ENCODE peak calls at places on chromosomes 13 and 19, in eight cellular contexts. F is WTC11; O is tibial artery; S is aorta; Z is stimulated activated CD8-positive, alpha-beta memory T cell treated with anti-CD3 and anti-CD28 coated beads, Interleukin-7, amount 100 ng/mL, for 1 hour; I is PC-9; J is glutamatergic neuron; L is lung microvascular endothelial cell. N is an unnamed sample.

GRCh38 chr13:51331354-51331861 is 8.1 kb upstream of the SERPINE3 start:
- DNase-seq in F (no peak), L (no peak), O (no peak), S (no peak), Z (no peak), J (no peak), I (no peak), N (no peak)

GRCh38 chr13:91399189-91400093 is 1.0 kb downstream of the GPC5 start:
- DNase-seq in J (peak), L (no peak), S (peak), Z (no peak), I (no peak), F (peak), O (no peak), N (no peak)

GRCh38 chr13:46593403-46593802 is 40.4 kb downstream of the LRCH1 start:
- DNase-seq in J (no peak), F (no peak), O (no peak), L (no peak), S (no peak), Z (peak), I (no peak), N (no peak)

GRCh38 chr13:100235311-100235901 is 146.5 kb downstream of the PCCA start:
- DNase-seq in I (peak), O (no peak), L (peak), J (no peak), F (no peak), Z (no peak), S (no peak), N (no peak)

GRCh38 chr19:13117176-13117771 is 734 bp upstream of the TRMT1 start:
- DNase-seq in L (no peak), F (no peak), I (peak), Z (no peak), O (no peak), S (no peak), J (no peak), N (no peak)

GRCh38 chr19:45507864-45508680 is 793 bp downstream of the VASP start:
- DNase-seq in L (peak), J (peak), I (no peak), S (peak), F (peak), O (no peak), Z (no peak), N (no peak)

GRCh38 chr13:39269411-39269810 is 231.2 kb downstream of the NHLRC3 start:
- DNase-seq in L (peak), O (no peak), I (no peak), F (no peak), J (no peak), S (no peak), Z (no peak), N (no peak)

GRCh38 chr13:94345374-94346195 is 133.9 kb downstream of the DCT start:
- DNase-seq in I (no peak), L (peak), Z (no peak), S (no peak), F (no peak), J (no peak), O (no peak), N (no peak)

GRCh38 chr13:43301341-43301969 is 278.1 kb downstream of the DNAJC15 start:
- DNase-seq in F (no peak), Z (no peak), I (no peak), S (no peak), O (no peak), J (no peak), L (no peak), N (no peak)

GRCh38 chr19:1262687-1263123 is 6.4 kb upstream of the CIRBP start:
- DNase-seq in L (no peak), I (no peak), S (no peak), O (no peak), J (no peak), F (no peak), Z (no peak), N (peak)

GRCh38 chr19:38151242-38151641 is 72.8 kb downstream of the DPF1 start:
- DNase-seq in O (no peak), S (no peak), J (no peak), I (no peak), Z (no peak), F (no peak), L (no peak), N (no peak)

GRCh38 chr19:30328096-30328495 is 44.1 kb upstream of the ZNF536 start:
- DNase-seq in O (no peak), Z (no peak), I (no peak), L (no peak), S (no peak), J (no peak), F (no peak), N (no peak)

GRCh38 chr19:10238172-10238783 is 7.1 kb upstream of the S1PR2 start:
- DNase-seq in Z (no peak), L (no peak), S (no peak), I (peak), J (no peak), F (no peak), O (peak), N (no peak)

GRCh38 chr13:23557043-23557442 is 13.2 kb upstream of the TNFRSF19 start:
- DNase-seq in F (no peak), I (no peak), O (no peak), S (no peak), L (no peak), J (no peak), Z (no peak), N (no peak)

GRCh38 chr13:70809588-70809987 is 701.3 kb upstream of the KLHL1 start:
- DNase-seq in I (no peak), O (no peak), J (no peak), Z (no peak), F (peak), L (no peak), S (no peak), N (no peak)

GRCh38 chr19:10823690-10824089 is 12.3 kb downstream of the TMED1 start:
- DNase-seq in Z (no peak), S (no peak), J (no peak), L (no peak), F (no peak), I (no peak), O (no peak), N (no peak)

GRCh38 chr13:84479656-84480055 is 597.4 kb upstream of the SLITRK1 start:
- DNase-seq in I (no peak), J (no peak), F (no peak), L (no peak), S (no peak), Z (no peak), O (no peak), N (no peak)

GRCh38 chr19:21092107-21092506 is 10.1 kb downstream of the ZNF714 start:
- DNase-seq in O (no peak), J (no peak), I (no peak), F (no peak), S (no peak), L (no peak), Z (no peak), N (no peak)

N was measured in sciatic nerve.